ENCODE peak calls at places on chromosomes 13 and 19, in four cellular contexts. One of them, this sample, is unnamed.

GRCh38 chr13:20369886-20370361 is 137.8 kb upstream of the GJB6 start:
- DNase-seq in GM12878: peak
- DNase-seq in K562: no peak
- DNase-seq in HepG2: no peak
- DNase-seq in this sample: no peak

GRCh38 chr19:6826281-6826920 is 53.9 kb downstream of the VAV1 start:
- DNase-seq in GM12878: no peak
- DNase-seq in K562: no peak
- DNase-seq in HepG2: no peak
- DNase-seq in this sample: no peak

GRCh38 chr13:26074706-26075105 is 22.9 kb upstream of the SHISA2 start:
- DNase-seq in GM12878: no peak
- DNase-seq in K562: no peak
- DNase-seq in HepG2: peak
- DNase-seq in this sample: no peak

GRCh38 chr13:32538621-32539246 is at the start of gene N4BP2L2:
- DNase-seq in GM12878: peak
- DNase-seq in K562: peak
- DNase-seq in HepG2: peak
- DNase-seq in this sample: peak

GRCh38 chr19:42397315-42398166 is 7.4 kb upstream of the CNFN start:
- DNase-seq in GM12878: no peak
- DNase-seq in K562: peak
- DNase-seq in HepG2: no peak
- DNase-seq in this sample: no peak

GRCh38 chr13:108213946-108214345 is 1.4 kb downstream of the LIG4 start:
- DNase-seq in GM12878: no peak
- DNase-seq in K562: no peak
- DNase-seq in HepG2: no peak
- DNase-seq in this sample: no peak

GRCh38 chr13:82747948-82748347 is 1134.3 kb downstream of the SLITRK1 start:
- DNase-seq in GM12878: no peak
- DNase-seq in K562: no peak
- DNase-seq in HepG2: no peak
- DNase-seq in this sample: no peak

GRCh38 chr13:84455143-84455905 is 573.0 kb upstream of the SLITRK1 start:
- DNase-seq in GM12878: no peak
- DNase-seq in K562: no peak
- DNase-seq in HepG2: peak
- DNase-seq in this sample: no peak

GRCh38 chr19:53865523-53865917 is 2.2 kb upstream of the MYADM start:
- DNase-seq in GM12878: no peak
- DNase-seq in K562: no peak
- DNase-seq in HepG2: peak
- DNase-seq in this sample: no peak

GRCh38 chr13:20526664-20527063 is 1.0 kb upstream of the CRYL1 start:
- DNase-seq in GM12878: no peak
- DNase-seq in K562: no peak
- DNase-seq in HepG2: peak
- DNase-seq in this sample: no peak

GRCh38 chr13:30290812-30291436 is 16.4 kb downstream of the KATNAL1 start:
- DNase-seq in GM12878: no peak
- DNase-seq in K562: no peak
- DNase-seq in HepG2: no peak
- DNase-seq in this sample: no peak

GRCh38 chr13:114140131-114140908 is 7.9 kb upstream of the RASA3 start:
- DNase-seq in GM12878: no peak
- DNase-seq in K562: no peak
- DNase-seq in HepG2: no peak
- DNase-seq in this sample: no peak
- TF ChIP-seq YY1 in GM12878: no peak
- TF ChIP-seq YY1 in K562: no peak
- TF ChIP-seq YY1 in HepG2: no peak
- TF ChIP-seq YY1 in this sample: no peak

DNA sequence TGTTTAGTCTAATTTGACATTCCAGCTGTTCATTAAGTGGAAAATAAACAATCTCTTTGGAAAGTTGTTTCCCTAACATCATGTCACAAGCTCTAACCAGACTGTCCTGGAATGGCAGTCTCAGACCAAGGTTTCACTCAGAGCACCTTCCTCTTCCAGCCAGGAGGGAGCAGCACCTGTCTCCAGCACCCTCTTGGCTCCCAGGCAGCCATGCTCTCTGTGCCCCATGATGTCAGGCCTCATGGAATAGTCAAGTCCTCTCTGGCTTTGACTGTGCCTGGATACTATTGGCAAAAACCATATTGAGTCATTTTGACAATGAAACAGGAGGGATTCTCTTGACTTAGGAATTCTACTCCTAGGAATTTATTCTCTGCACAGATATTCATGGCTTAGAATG is 171.4 kb downstream of the OXGR1 start:
- DNase-seq in GM12878: no peak
- DNase-seq in K562: peak
- DNase-seq in HepG2: peak
- DNase-seq in this sample: peak
- TF ChIP-seq YY1 in GM12878: no peak
- TF ChIP-seq YY1 in K562: no peak
- TF ChIP-seq YY1 in HepG2: peak
- TF ChIP-seq YY1 in this sample: no peak

GRCh38 chr13:37485766-37486165 is 112.8 kb downstream of the POSTN start:
- DNase-seq in GM12878: no peak
- DNase-seq in K562: no peak
- DNase-seq in HepG2: no peak
- DNase-seq in this sample: no peak

GRCh38 chr13:37481005-37481857 is 117.3 kb downstream of the POSTN start:
- DNase-seq in GM12878: no peak
- DNase-seq in K562: no peak
- DNase-seq in HepG2: no peak
- DNase-seq in this sample: no peak

GRCh38 chr13:37479901-37480300 is 118.7 kb downstream of the POSTN start:
- DNase-seq in GM12878: no peak
- DNase-seq in K562: no peak
- DNase-seq in HepG2: no peak
- DNase-seq in this sample: no peak

GRCh38 chr13:37484056-37484455 is 114.5 kb downstream of the POSTN start:
- DNase-seq in GM12878: no peak
- DNase-seq in K562: no peak
- DNase-seq in HepG2: no peak
- DNase-seq in this sample: no peak

DNA sequence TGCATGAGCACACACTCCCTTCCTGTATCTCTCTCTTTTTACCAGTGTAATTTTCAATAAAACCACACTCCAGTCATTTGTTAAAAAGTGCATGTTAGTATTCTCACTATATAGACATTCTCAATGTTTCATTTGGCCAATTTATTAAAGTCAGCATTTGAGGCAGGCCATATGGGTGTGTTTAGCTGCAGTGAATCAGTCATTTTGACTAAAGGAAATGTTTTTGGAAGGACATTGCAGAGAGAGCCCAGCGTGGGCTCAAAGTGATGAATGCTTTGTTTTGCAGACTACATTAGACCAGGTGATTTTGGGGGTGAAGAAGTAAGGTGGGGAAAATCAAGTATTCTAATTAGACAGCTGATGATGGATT is 116.7 kb downstream of the POSTN start:
- DNase-seq in GM12878: no peak
- DNase-seq in K562: no peak
- DNase-seq in HepG2: no peak
- DNase-seq in this sample: no peak
- TF ChIP-seq YY1 in GM12878: no peak
- TF ChIP-seq YY1 in K562: no peak
- TF ChIP-seq YY1 in HepG2: no peak
- TF ChIP-seq YY1 in this sample: no peak

GRCh38 chr13:86792153-86792651 is 879.0 kb upstream of the SLITRK5 start:
- DNase-seq in GM12878: no peak
- DNase-seq in K562: no peak
- DNase-seq in HepG2: no peak
- DNase-seq in this sample: no peak
- TF ChIP-seq YY1 in GM12878: no peak
- TF ChIP-seq YY1 in K562: no peak
- TF ChIP-seq YY1 in HepG2: no peak
- TF ChIP-seq YY1 in this sample: no peak

GRCh38 chr13:23851106-23851505 is 38.1 kb downstream of the MIPEP start:
- DNase-seq in GM12878: no peak
- DNase-seq in K562: no peak
- DNase-seq in HepG2: no peak
- DNase-seq in this sample: no peak
- TF ChIP-seq YY1 in GM12878: no peak
- TF ChIP-seq YY1 in K562: no peak
- TF ChIP-seq YY1 in HepG2: no peak
- TF ChIP-seq YY1 in this sample: no peak

GRCh38 chr13:50124536-50125305 is 109.5 kb downstream of the KCNRG start:
- DNase-seq in GM12878: no peak
- DNase-seq in K562: peak
- DNase-seq in HepG2: peak
- DNase-seq in this sample: no peak
- TF ChIP-seq YY1 in GM12878: no peak
- TF ChIP-seq YY1 in K562: no peak
- TF ChIP-seq YY1 in HepG2: no peak
- TF ChIP-seq YY1 in this sample: no peak

GRCh38 chr19:12222980-12223630 is 60.2 kb downstream of the ZNF136 start:
- DNase-seq in GM12878: no peak
- DNase-seq in K562: no peak
- DNase-seq in HepG2: no peak
- DNase-seq in this sample: no peak
- TF ChIP-seq YY1 in GM12878: no peak
- TF ChIP-seq YY1 in K562: no peak
- TF ChIP-seq YY1 in HepG2: no peak
- TF ChIP-seq YY1 in this sample: no peak

This sample was measured in NT2/D1.